ENCODE peak calls at places on chromosomes 1 and 21, in seven cellular contexts. B is stimulated activated CD8-positive, alpha-beta memory T cell treated with anti-CD3 and anti-CD28 coated beads, Interleukin-4, amount 100 ng/mL, for 4 hours; V is PC-3; D is activated CD8-positive, alpha-beta memory T cell treated with anti-CD3 and anti-CD28 coated beads, Interleukin-2, amount 50 U/mL, for 4 hours; J is CD8-positive, alpha-beta T cell; C is iris pigment epithelial cell; N is activated T-helper 1 cell treated with anti-CD3 and anti-CD28 coated beads, Interleukin-2, amount 50 U/mL, for 16 hours. Z is an unnamed sample.

GRCh38 chr1:240192851-240193250 is 101.2 kb downstream of the FMN2 start:
- DNase-seq in B (no peak), V (no peak), D (no peak), J (no peak), C (no peak), N (no peak), Z (no peak)

GRCh38 chr1:47434051-47434842 is 3.6 kb upstream of the FOXD2 start:
- DNase-seq in B (no peak), V (peak; percentile 56), D (no peak), J (no peak), C (peak; percentile 77), N (no peak), Z (no peak)

GRCh38 chr1:159923203-159924024 is 1.9 kb downstream of the TAGLN2 start:
- DNase-seq in B (peak; percentile 72), V (peak; percentile 82), D (peak; percentile 78), J (peak; percentile 75), C (peak; percentile 89), N (peak; percentile 79), Z (peak; percentile 54)

GRCh38 chr1:72827285-72827684 is 544.9 kb upstream of the NEGR1 start:
- DNase-seq in B (no peak), V (peak; percentile 79), D (no peak), J (no peak), C (peak; percentile 45), N (no peak), Z (no peak)

GRCh38 chr1:227351443-227351842 is 33.2 kb upstream of the CDC42BPA start:
- DNase-seq in B (no peak), V (peak; percentile 93), D (no peak), J (no peak), C (peak; percentile 34), N (no peak), Z (no peak)

GRCh38 chr1:67832737-67833594 is at the start of gene GNG12:
- DNase-seq in B (no peak), V (peak; percentile 79), D (peak; percentile 18), J (no peak), C (peak; percentile 75), N (no peak), Z (peak; percentile 45)

GRCh38 chr21:46149205-46149901 is 6.0 kb downstream of the FTCD start:
- DNase-seq in B (no peak), V (no peak), D (no peak), J (no peak), C (no peak), N (no peak), Z (no peak)

GRCh38 chr1:155008015-155008941 is 5.7 kb downstream of the ZBTB7B start:
- DNase-seq in B (no peak), V (no peak), D (no peak), J (no peak), C (no peak), N (no peak), Z (no peak)

GRCh38 chr1:45954401-45954847 is 151.0 kb downstream of the MAST2 start:
- DNase-seq in B (no peak), V (peak; percentile 25), D (no peak), J (no peak), C (peak; percentile 97), N (no peak), Z (no peak)

GRCh38 chr21:37032293-37032692 is 25.8 kb downstream of the RIPPLY3 start:
- DNase-seq in B (no peak), V (no peak), D (no peak), J (no peak), C (no peak), N (no peak), Z (no peak)